ENCODE peak calls at places on chromosomes 6 and 20, in six cellular contexts. One of them, this sample, is unnamed.

GRCh38 chr6:72788188-72788587 is 166.3 kb downstream of the KCNQ5 start:
- DNase-seq in GM12865: no peak
- DNase-seq in foreskin fibroblast: no peak
- DNase-seq in tibial nerve: no peak
- DNase-seq in breast epithelium: no peak
- DNase-seq in pancreas: no peak
- DNase-seq in this sample: no peak

GRCh38 chr20:20611165-20611564 is 101.3 kb downstream of the RALGAPA2 start:
- DNase-seq in GM12865: no peak
- DNase-seq in foreskin fibroblast: no peak
- DNase-seq in tibial nerve: no peak
- DNase-seq in breast epithelium: no peak
- DNase-seq in pancreas: no peak
- DNase-seq in this sample: no peak

GRCh38 chr6:138323821-138324220 is 53.9 kb upstream of the SMIM28 start:
- DNase-seq in GM12865: no peak
- DNase-seq in foreskin fibroblast: no peak
- DNase-seq in tibial nerve: no peak
- DNase-seq in breast epithelium: no peak
- DNase-seq in pancreas: no peak
- DNase-seq in this sample: no peak

GRCh38 chr6:56915832-56916231 is 39.1 kb upstream of the BEND6 start:
- DNase-seq in GM12865: no peak
- DNase-seq in foreskin fibroblast: no peak
- DNase-seq in tibial nerve: no peak
- DNase-seq in breast epithelium: no peak
- DNase-seq in pancreas: no peak
- DNase-seq in this sample: no peak

GRCh38 chr20:9884061-9884460 is 45.2 kb upstream of the PAK5 start:
- DNase-seq in GM12865: no peak
- DNase-seq in foreskin fibroblast: no peak
- DNase-seq in tibial nerve: no peak
- DNase-seq in breast epithelium: no peak
- DNase-seq in pancreas: no peak
- DNase-seq in this sample: no peak

GRCh38 chr6:127515794-127516675 is 3.1 kb downstream of the MTCL3 start:
- DNase-seq in GM12865: peak
- DNase-seq in foreskin fibroblast: peak
- DNase-seq in tibial nerve: no peak
- DNase-seq in breast epithelium: no peak
- DNase-seq in pancreas: peak
- DNase-seq in this sample: no peak

GRCh38 chr6:151488226-151488625 is 5.6 kb upstream of the CCDC170 start:
- DNase-seq in GM12865: no peak
- DNase-seq in foreskin fibroblast: no peak
- DNase-seq in tibial nerve: no peak
- DNase-seq in breast epithelium: no peak
- DNase-seq in pancreas: no peak
- DNase-seq in this sample: no peak

GRCh38 chr6:156720739-156721714 is 56.2 kb upstream of the ARID1B start:
- DNase-seq in GM12865: peak
- DNase-seq in foreskin fibroblast: no peak
- DNase-seq in tibial nerve: no peak
- DNase-seq in breast epithelium: peak
- DNase-seq in pancreas: peak
- DNase-seq in this sample: no peak

GRCh38 chr20:19552144-19552895 is 205.7 kb upstream of the RIN2 start:
- DNase-seq in GM12865: no peak
- DNase-seq in foreskin fibroblast: no peak
- DNase-seq in tibial nerve: no peak
- DNase-seq in breast epithelium: peak
- DNase-seq in pancreas: no peak
- DNase-seq in this sample: no peak

GRCh38 chr6:39731565-39731964 is 6.4 kb upstream of the KIF6 start:
- DNase-seq in GM12865: no peak
- DNase-seq in foreskin fibroblast: no peak
- DNase-seq in tibial nerve: no peak
- DNase-seq in breast epithelium: no peak
- DNase-seq in pancreas: no peak
- DNase-seq in this sample: no peak
- TF ChIP-seq CTCF in GM12865: no peak
- TF ChIP-seq CTCF in foreskin fibroblast: no peak
- TF ChIP-seq CTCF in tibial nerve: no peak
- TF ChIP-seq CTCF in breast epithelium: no peak
- TF ChIP-seq CTCF in pancreas: no peak
- TF ChIP-seq CTCF in this sample: peak

DNA sequence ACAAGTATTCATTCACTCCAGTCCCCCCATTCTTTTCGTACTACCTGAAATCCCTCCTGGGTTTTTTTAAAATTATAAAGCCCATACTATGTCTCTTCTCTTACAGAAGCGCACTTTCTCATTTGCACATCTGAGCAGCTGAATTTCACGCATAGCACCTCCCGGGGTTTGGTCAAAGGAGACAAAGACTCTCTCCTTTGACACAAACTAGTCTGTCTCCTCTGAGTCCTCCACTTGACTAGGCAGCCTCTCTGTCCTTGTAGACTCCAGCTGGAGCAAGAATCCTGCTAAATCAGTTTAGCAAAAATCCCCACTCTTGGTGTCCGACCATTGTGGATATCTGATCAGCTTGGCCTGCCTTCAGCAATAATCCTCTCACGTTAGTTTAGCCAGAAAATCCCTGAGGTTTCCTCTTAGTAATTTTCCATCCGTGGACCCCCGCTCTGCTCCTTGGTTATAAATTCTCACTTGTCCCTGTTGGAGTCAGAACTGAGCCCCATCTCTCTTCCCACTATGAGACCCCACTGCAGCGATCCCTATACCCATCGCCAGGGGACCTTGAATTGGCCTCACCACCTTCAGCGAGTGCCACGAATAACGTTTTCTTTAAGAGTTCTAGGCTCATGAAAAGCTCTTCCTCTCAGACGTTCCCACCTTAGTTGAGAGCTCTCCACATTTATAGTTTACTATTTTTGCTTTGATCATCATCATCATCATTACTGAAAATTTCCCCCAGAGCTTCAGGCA is 29.0 kb downstream of the PDYN start:
- DNase-seq in GM12865: no peak
- DNase-seq in foreskin fibroblast: no peak
- DNase-seq in tibial nerve: no peak
- DNase-seq in breast epithelium: peak
- DNase-seq in pancreas: no peak
- DNase-seq in this sample: no peak
- H3K4me3 ChIP-seq in GM12865: no peak
- H3K4me3 ChIP-seq in foreskin fibroblast: peak
- H3K4me3 ChIP-seq in tibial nerve: no peak
- H3K4me3 ChIP-seq in breast epithelium: no peak
- H3K4me3 ChIP-seq in pancreas: no peak
- H3K4me3 ChIP-seq in this sample: no peak

GRCh38 chr6:111668410-111668809 is 62.7 kb upstream of the TRAF3IP2 start:
- DNase-seq in GM12865: no peak
- DNase-seq in foreskin fibroblast: no peak
- DNase-seq in tibial nerve: no peak
- DNase-seq in breast epithelium: no peak
- DNase-seq in pancreas: no peak
- DNase-seq in this sample: no peak
- TF ChIP-seq CTCF in GM12865: peak
- TF ChIP-seq CTCF in foreskin fibroblast: peak
- TF ChIP-seq CTCF in tibial nerve: no peak
- TF ChIP-seq CTCF in breast epithelium: no peak
- TF ChIP-seq CTCF in pancreas: peak
- TF ChIP-seq CTCF in this sample: peak

GRCh38 chr20:58622671-58623578 is 28.2 kb upstream of the STX16 start:
- DNase-seq in GM12865: no peak
- DNase-seq in foreskin fibroblast: no peak
- DNase-seq in tibial nerve: no peak
- DNase-seq in breast epithelium: no peak
- DNase-seq in pancreas: no peak
- DNase-seq in this sample: peak
- H3K4me3 ChIP-seq in GM12865: no peak
- H3K4me3 ChIP-seq in foreskin fibroblast: no peak
- H3K4me3 ChIP-seq in tibial nerve: no peak
- H3K4me3 ChIP-seq in breast epithelium: no peak
- H3K4me3 ChIP-seq in pancreas: no peak
- H3K4me3 ChIP-seq in this sample: peak

DNA sequence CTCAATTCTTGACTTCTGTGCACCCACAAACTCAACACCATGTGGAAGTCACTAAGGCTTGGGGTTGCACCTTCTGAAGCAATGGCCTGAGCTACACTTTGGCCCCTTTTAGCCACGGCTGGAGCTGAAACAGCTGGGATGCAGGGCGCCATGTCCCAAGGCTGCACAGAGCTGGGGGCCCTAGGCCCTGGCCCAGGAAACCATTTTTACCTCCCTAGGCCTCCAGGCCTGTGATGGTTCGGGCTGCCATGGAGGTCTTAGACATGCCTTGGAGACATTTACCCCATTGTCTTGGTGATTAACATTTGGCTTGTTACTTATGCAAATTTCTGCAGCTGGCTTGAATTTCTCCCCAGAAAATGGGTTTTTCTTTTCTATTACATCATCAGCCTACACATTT is 86.9 kb downstream of the MTFR2 start:
- DNase-seq in GM12865: no peak
- DNase-seq in foreskin fibroblast: no peak
- DNase-seq in tibial nerve: no peak
- DNase-seq in breast epithelium: no peak
- DNase-seq in pancreas: no peak
- DNase-seq in this sample: no peak
- TF ChIP-seq CTCF in GM12865: no peak
- TF ChIP-seq CTCF in foreskin fibroblast: no peak
- TF ChIP-seq CTCF in tibial nerve: no peak
- TF ChIP-seq CTCF in breast epithelium: no peak
- TF ChIP-seq CTCF in pancreas: no peak
- TF ChIP-seq CTCF in this sample: no peak

DNA sequence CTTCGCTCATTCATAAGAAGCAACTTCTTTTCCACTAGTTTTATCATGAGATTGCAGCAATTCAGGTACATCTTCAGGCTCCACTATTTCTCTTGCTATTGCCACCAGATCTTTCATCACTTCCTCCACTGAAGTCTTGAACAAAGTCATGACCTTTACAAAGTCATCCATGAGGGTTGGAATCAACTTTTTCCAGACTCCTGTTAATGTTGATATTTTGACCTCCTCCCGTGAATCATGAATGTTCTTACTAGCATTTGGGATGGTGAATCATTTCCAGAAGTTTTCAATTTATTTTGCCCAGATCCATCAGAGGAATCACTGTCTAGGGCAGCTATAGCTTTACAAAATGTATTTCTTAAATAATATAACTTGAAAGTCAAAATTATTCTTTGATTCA is 1.5 kb downstream of the CENPQ start:
- DNase-seq in GM12865: no peak
- DNase-seq in foreskin fibroblast: peak
- DNase-seq in tibial nerve: no peak
- DNase-seq in breast epithelium: no peak
- DNase-seq in pancreas: no peak
- DNase-seq in this sample: no peak
- H3K4me3 ChIP-seq in GM12865: peak
- H3K4me3 ChIP-seq in foreskin fibroblast: no peak
- H3K4me3 ChIP-seq in tibial nerve: no peak
- H3K4me3 ChIP-seq in breast epithelium: no peak
- H3K4me3 ChIP-seq in pancreas: no peak
- H3K4me3 ChIP-seq in this sample: no peak